ENCODE peak calls at places on chromosomes 13 and 19, in six cellular contexts. M, Z, W, J, R and N are unnamed samples.

GRCh38 chr19:39246951-39247669 is 1.5 kb downstream of the IFNL4 start:
- DNase-seq in M (no peak), Z (no peak), W (no peak), J (no peak), R (peak; percentile 85), N (no peak)

GRCh38 chr13:56352356-56352755 is 788.4 kb upstream of the PRR20A start:
- DNase-seq in M (no peak), Z (no peak), W (no peak), J (no peak), R (no peak), N (no peak)

GRCh38 chr13:25247345-25247744 is 39.9 kb downstream of the MTMR6 start:
- DNase-seq in M (no peak), Z (no peak), W (no peak), J (no peak), R (no peak), N (no peak)

GRCh38 chr19:37817180-37817911 is 38.0 kb upstream of the ZNF573 start:
- DNase-seq in M (peak; percentile 29), Z (no peak), W (no peak), J (no peak), R (peak; percentile 86), N (no peak)

GRCh38 chr13:24038846-24039330 is 121.6 kb upstream of the SPATA13 start:
- DNase-seq in M (no peak), Z (no peak), W (no peak), J (peak; percentile 22), R (no peak), N (no peak)

GRCh38 chr19:3224346-3225325 is at the start of gene CELF5:
- DNase-seq in M (peak; percentile 84), Z (peak; percentile 90), W (no peak), J (no peak), R (peak; percentile 86), N (peak; percentile 79)

GRCh38 chr13:105087941-105088340 is 1447.5 kb downstream of the EFNB2 start:
- DNase-seq in M (no peak), Z (no peak), W (no peak), J (no peak), R (no peak), N (no peak)

GRCh38 chr19:12913871-12914690 is 5.0 kb downstream of the SYCE2 start:
- DNase-seq in M (peak; percentile 51), Z (no peak), W (no peak), J (peak; percentile 49), R (no peak), N (no peak)

GRCh38 chr19:53961523-53962345 is 1.0 kb upstream of the CACNG8 start:
- DNase-seq in M (no peak), Z (no peak), W (no peak), J (no peak), R (no peak), N (no peak)

GRCh38 chr13:44695520-44695919 is 119.4 kb upstream of the TSC22D1 start:
- DNase-seq in M (no peak), Z (no peak), W (no peak), J (no peak), R (no peak), N (no peak)

GRCh38 chr19:32550666-32551065 is 30.3 kb upstream of the PDCD5 start:
- DNase-seq in M (no peak), Z (no peak), W (no peak), J (no peak), R (no peak), N (no peak)

GRCh38 chr13:75312884-75313520 is 169.0 kb downstream of the TBC1D4 start:
- DNase-seq in M (no peak), Z (no peak), W (no peak), J (no peak), R (no peak), N (no peak)

GRCh38 chr13:23440821-23441608 is 7.5 kb upstream of the SACS start:
- DNase-seq in M (no peak), Z (no peak), W (no peak), J (no peak), R (no peak), N (no peak)

GRCh38 chr19:52622261-52622660 is 15.9 kb downstream of the ZNF83 start:
- DNase-seq in M (no peak), Z (no peak), W (no peak), J (no peak), R (no peak), N (no peak)

GRCh38 chr13:101706651-101707050 is 254.2 kb downstream of the ITGBL1 start:
- DNase-seq in M (no peak), Z (no peak), W (no peak), J (peak; percentile 4), R (no peak), N (no peak)

DNA sequence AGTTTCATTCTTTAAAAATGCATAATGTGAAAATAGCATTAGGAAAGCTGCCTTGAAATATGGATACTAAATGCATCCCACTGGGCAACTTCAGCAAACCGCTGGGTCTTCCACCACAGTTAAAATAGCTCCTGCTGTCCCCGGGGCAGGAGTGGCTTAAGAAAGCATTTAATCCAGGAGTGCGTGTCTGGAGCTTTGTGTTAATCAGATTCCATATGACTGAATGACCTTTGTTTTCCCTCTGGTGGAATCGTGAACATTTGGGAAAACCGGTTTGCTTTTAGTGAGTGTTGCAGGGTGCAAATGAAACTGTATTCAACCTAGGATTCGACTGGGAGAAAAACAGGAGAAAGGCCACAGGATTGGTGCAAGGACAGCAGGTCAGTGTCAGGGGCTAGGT is 237.6 kb upstream of the MAB21L1 start:
- DNase-seq in M (no peak), Z (no peak), W (no peak), J (no peak), R (no peak), N (no peak)
- TF ChIP-seq TAF1 in M (no peak), Z (no peak), W (no peak), J (no peak), R (no peak), N (no peak)

GRCh38 chr19:58450836-58451357 is 525 bp upstream of the ZNF324B start:
- DNase-seq in M (no peak), Z (peak; percentile 35), W (no peak), J (no peak), R (no peak), N (no peak)

GRCh38 chr19:58456111-58456510 is 4.7 kb downstream of the ZNF324B start:
- DNase-seq in M (no peak), Z (no peak), W (no peak), J (no peak), R (no peak), N (no peak)

GRCh38 chr19:58455306-58455705 is 3.9 kb downstream of the ZNF324B start:
- DNase-seq in M (no peak), Z (no peak), W (no peak), J (no peak), R (no peak), N (no peak)

GRCh38 chr19:58453743-58454142 is 2.3 kb downstream of the ZNF324B start:
- DNase-seq in M (no peak), Z (no peak), W (no peak), J (no peak), R (no peak), N (no peak)

DNA sequence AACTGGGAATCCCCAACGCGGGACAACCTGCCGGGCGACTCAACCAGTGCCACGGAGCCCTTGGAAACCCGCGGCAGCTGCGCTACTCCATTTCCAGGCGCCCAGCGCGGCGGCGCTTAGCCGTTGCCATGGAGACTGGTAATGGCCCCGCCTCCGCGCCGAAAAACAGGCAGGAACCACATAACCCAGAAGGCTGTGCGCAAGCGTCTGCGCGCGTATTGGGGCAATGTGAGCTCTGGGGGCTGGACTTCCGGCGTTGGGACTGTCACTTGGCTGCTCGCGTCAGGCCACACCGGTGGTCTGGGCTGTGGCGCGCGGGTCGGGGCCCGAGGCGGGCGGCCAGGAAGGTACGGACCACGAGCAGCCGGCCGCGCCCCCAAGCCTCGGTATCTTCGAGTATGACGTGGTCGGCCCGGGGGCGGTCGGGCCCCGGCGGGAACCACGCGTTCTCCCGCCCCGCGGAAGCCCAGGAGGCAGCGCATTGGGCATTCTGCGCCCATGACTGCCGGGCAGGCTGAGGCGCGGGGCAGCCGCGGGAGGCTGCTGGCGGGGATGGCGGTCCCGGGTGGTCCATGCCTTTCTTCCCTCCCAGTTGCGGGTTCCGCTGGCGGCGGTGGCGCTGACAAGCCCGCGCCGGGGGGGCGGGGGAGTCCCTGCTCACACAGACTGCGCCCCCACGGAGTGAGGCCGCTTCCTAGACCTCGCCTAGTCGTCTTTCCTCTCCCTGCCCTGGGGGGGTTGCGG is at the start of gene ZNF324B:
- DNase-seq in M (peak; percentile 97), Z (peak; percentile 95), W (peak; percentile 71), J (peak; percentile 94), R (peak; percentile 96), N (peak; percentile 98)
- TF ChIP-seq POLR2A in M (peak; percentile 45), Z (peak; percentile 82), W (peak; percentile 85), J (peak; percentile 76), R (no peak), N (peak; percentile 66)

DNA sequence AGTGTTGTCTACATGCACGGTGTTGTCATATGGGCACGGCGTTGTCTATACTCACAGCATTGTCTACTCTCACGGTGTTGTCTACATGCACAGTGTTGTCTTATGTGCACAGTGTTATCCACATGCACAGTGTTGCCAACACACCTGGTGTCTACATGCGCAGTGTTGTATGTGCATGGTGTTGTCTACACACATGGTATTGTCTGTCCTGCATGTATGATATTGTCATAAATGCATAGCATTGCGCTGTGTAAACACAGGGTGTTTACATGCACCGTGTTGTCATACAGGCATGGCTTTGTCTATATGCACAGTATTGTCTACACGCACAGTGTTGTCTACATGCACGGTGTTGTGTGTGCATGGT is 6.8 kb downstream of the ADPRHL1 start:
- DNase-seq in M (no peak), Z (no peak), W (no peak), J (no peak), R (no peak), N (no peak)
- TF ChIP-seq TAF1 in M (no peak), Z (no peak), W (no peak), J (no peak), R (no peak), N (no peak)

GRCh38 chr19:40778865-40779284 is 828 bp downstream of the RAB4B start:
- DNase-seq in M (no peak), Z (no peak), W (no peak), J (peak; percentile 51), R (no peak), N (no peak)

GRCh38 chr19:40776966-40777794 is 867 bp upstream of the RAB4B start:
- DNase-seq in M (peak; percentile 59), Z (peak; percentile 88), W (peak; percentile 99), J (peak; percentile 93), R (peak; percentile 89), N (peak; percentile 69)

GRCh38 chr19:40777795-40778044 is 327 bp upstream of the RAB4B start:
- DNase-seq in M (no peak), Z (no peak), W (no peak), J (no peak), R (no peak), N (no peak)

GRCh38 chr19:40776364-40776763 is 1.0 kb downstream of the MIA start:
- DNase-seq in M (no peak), Z (no peak), W (no peak), J (no peak), R (no peak), N (no peak)

DNA sequence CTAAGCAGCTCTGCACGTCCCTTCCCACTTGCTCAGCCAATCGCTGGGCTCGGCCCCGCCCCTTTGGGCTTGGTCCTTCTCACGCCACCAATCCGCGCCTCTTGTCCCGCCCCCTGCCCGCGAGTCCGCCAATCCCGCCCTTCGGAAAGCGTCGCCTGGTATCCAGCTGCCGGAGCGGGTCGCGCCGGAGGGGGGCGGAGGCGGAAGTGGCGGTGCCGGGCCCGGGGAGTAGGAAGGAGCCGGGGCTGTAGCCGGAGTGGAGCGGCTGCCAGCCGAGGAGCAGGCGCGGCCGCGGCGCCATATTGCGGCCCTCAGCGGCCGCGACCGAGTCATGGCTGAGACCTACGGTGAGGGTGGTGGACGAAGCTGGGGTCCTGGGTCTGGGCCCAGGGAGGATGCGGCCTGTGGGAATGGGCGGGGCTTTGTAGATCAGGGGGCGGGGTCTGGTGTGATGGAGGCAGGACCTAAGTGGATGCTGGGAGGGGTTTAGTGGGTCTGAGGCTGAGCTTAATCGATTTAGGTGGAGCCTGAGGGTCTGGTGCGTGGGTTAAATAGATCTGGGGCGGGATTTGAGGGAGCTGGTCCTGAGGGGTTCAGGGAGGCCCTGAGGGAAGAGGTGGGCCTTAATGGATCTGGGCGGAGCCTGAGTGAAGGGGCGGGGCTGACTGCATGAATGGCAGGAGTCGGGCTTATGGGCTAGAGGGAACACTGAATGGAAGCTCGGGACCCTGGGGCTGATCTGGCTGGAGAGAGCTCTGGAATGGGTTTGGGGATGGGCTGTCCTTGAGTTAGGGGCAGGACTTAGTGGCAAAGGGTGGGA is at the start of gene RAB4B:
- DNase-seq in M (peak; percentile 88), Z (peak; percentile 97), W (peak; percentile 99), J (peak; percentile 99), R (peak; percentile 100), N (peak; percentile 93)
- TF ChIP-seq POLR2A in M (peak; percentile 18), Z (peak; percentile 74), W (peak; percentile 95), J (peak; percentile 1), R (no peak), N (peak; percentile 79)